ENCODE peak calls at places on chromosomes 16 and 17, in five cellular contexts. V is tibial nerve; F is right cardiac atrium; K is GM23248; S is naive thymus-derived CD4-positive, alpha-beta T cell. B is an unnamed sample.

GRCh38 chr16:1534021-1535020 is 855 bp downstream of the TMEM204 start:
- DNase-seq in F (peak; percentile 55), S (no peak), V (no peak), K (peak; percentile 74), B (no peak)

GRCh38 chr17:8226536-8227237 is 16.3 kb upstream of the AURKB start:
- DNase-seq in S (no peak), K (peak; percentile 95), V (peak; percentile 87), F (peak; percentile 66), B (no peak)

GRCh38 chr16:63789603-63790002 is 1332.3 kb downstream of the CDH11 start:
- DNase-seq in K (no peak), F (no peak), V (no peak), S (no peak), B (no peak)

GRCh38 chr17:21537302-21537701 is 155.0 kb upstream of the KCNJ18 start:
- DNase-seq in V (no peak), K (peak; percentile 7), F (no peak), S (no peak), B (no peak)

GRCh38 chr17:50379733-50380132 is 6.7 kb downstream of the EME1 start:
- DNase-seq in V (no peak), F (no peak), K (no peak), S (no peak), B (no peak)

GRCh38 chr17:50550661-50551432 is 3.9 kb downstream of the SPATA20 start:
- DNase-seq in F (peak; percentile 86), K (peak; percentile 93), S (no peak), V (peak; percentile 68), B (peak; percentile 30)

GRCh38 chr16:50498756-50499155 is 49.4 kb upstream of the NKD1 start:
- DNase-seq in S (no peak), F (no peak), K (peak; percentile 22), V (no peak), B (no peak)

GRCh38 chr16:85445779-85446222 is 167.3 kb upstream of the GSE1 start:
- DNase-seq in F (no peak), K (no peak), V (no peak), S (no peak), B (no peak)

GRCh38 chr16:66159987-66160386 is 206.5 kb upstream of the CDH5 start:
- DNase-seq in S (no peak), F (no peak), V (no peak), K (peak; percentile 44), B (no peak)

GRCh38 chr17:63349478-63350000 is 96.6 kb downstream of the CYB561 start:
- DNase-seq in S (no peak), F (no peak), K (peak; percentile 62), V (no peak), B (no peak)

GRCh38 chr17:34252138-34252889 is 2.8 kb upstream of the CCL2 start:
- DNase-seq in F (peak; percentile 97), S (no peak), K (peak; percentile 88), V (peak; percentile 97), B (no peak)

GRCh38 chr17:42673885-42674754 is 2.7 kb downstream of the PLEKHH3 start:
- DNase-seq in S (no peak), F (peak; percentile 80), V (no peak), K (peak; percentile 70), B (no peak)

GRCh38 chr17:5135726-5136579 is 20.1 kb downstream of the USP6 start:
- DNase-seq in V (no peak), F (no peak), S (no peak), K (no peak), B (no peak)

GRCh38 chr17:63698381-63698885 is 1.5 kb downstream of the LIMD2 start:
- DNase-seq in K (no peak), V (no peak), F (no peak), S (peak; percentile 51), B (no peak)

GRCh38 chr17:45371414-45372324 is 54.8 kb upstream of the MAP3K14 start:
- DNase-seq in F (peak; percentile 87), V (peak; percentile 49), S (no peak), K (peak; percentile 98), B (peak; percentile 15)

GRCh38 chr17:35991075-35991474 is 4.5 kb upstream of the CCL14 start:
- DNase-seq in F (no peak), V (no peak), K (no peak), S (no peak), B (no peak)

GRCh38 chr17:44360826-44361225 is 2.8 kb downstream of the FAM171A2 start:
- DNase-seq in S (no peak), V (no peak), F (no peak), K (peak; percentile 80), B (no peak)

GRCh38 chr17:65595071-65595655 is 33.7 kb upstream of the AXIN2 start:
- DNase-seq in F (no peak), V (no peak), K (no peak), S (no peak), B (no peak)

GRCh38 chr16:83722501-83723183 is 85.1 kb upstream of the HSBP1 start:
- DNase-seq in S (no peak), F (no peak), V (no peak), K (peak; percentile 31), B (no peak)

B was measured in NCI-H2107.